ENCODE peak calls at places on chromosomes 7 and 10, in four cellular contexts. Z is naive thymus-derived CD4-positive, alpha-beta T cell; C is stimulated activated CD8-positive, alpha-beta memory T cell treated with anti-CD3 and anti-CD28 coated beads, Interleukin-4, amount 100 ng/mL, for 1 hour; N is endothelial cell. S is an unnamed sample.

GRCh38 chr10:73889014-73889413 is 14.7 kb upstream of the CAMK2G start:
- DNase-seq in Z (no peak), C (no peak), N (no peak), S (no peak)

GRCh38 chr7:114977277-114977676 is 55.4 kb downstream of the MDFIC start:
- DNase-seq in Z (no peak), C (no peak), N (no peak), S (no peak)

GRCh38 chr7:325811-326210 is 35.8 kb downstream of the FOXL3 start:
- DNase-seq in Z (no peak), C (no peak), N (no peak), S (no peak)

GRCh38 chr7:35258125-35258890 is 4.4 kb upstream of the TBX20 start:
- DNase-seq in C (no peak), N (no peak), Z (no peak), S (no peak)

GRCh38 chr7:137940656-137941518 is 61.0 kb downstream of the CREB3L2 start:
- DNase-seq in Z (no peak), N (no peak), C (no peak), S (no peak)

GRCh38 chr7:17545348-17545747 is 246.9 kb downstream of the AHR start:
- DNase-seq in Z (no peak), C (no peak), N (no peak), S (no peak)

GRCh38 chr10:23535381-23535780 is 96.5 kb downstream of the OTUD1 start:
- DNase-seq in N (no peak), C (no peak), Z (no peak), S (no peak)

GRCh38 chr7:148173296-148173695 is 417.3 kb upstream of the C7orf33 start:
- DNase-seq in C (no peak), Z (no peak), N (no peak), S (no peak)

GRCh38 chr10:114284346-114285071 is 45.5 kb downstream of the VWA2 start:
- DNase-seq in Z (no peak), N (no peak), C (no peak), S (no peak)

GRCh38 chr10:44125879-44126675 is 258.8 kb downstream of the CXCL12 start:
- DNase-seq in C (no peak), Z (no peak), N (no peak), S (no peak)

GRCh38 chr7:70833726-70834125 is 298.2 kb upstream of the GALNT17 start:
- DNase-seq in N (no peak), C (no peak), Z (no peak), S (no peak)

GRCh38 chr10:132109341-132110072 is 43.8 kb downstream of the JAKMIP3 start:
- DNase-seq in Z (no peak), C (no peak), N (no peak), S (no peak)

GRCh38 chr7:76315372-76315771 is 12.9 kb downstream of the HSPB1 start:
- DNase-seq in C (no peak), N (no peak), Z (no peak), S (no peak)

GRCh38 chr7:17090751-17091150 is 207.7 kb upstream of the AHR start:
- DNase-seq in C (no peak), Z (no peak), N (no peak), S (no peak)

GRCh38 chr7:151409555-151410404 is at the start of gene WDR86:
- DNase-seq in Z (no peak), C (no peak), N (peak; percentile 71), S (no peak)

GRCh38 chr10:74079914-74080590 is 70.6 kb downstream of the AP3M1 start:
- DNase-seq in N (no peak), Z (no peak), C (no peak), S (no peak)

GRCh38 chr10:70130878-70131559 is 1.6 kb downstream of the AIFM2 start:
- DNase-seq in Z (no peak), N (no peak), C (no peak), S (no peak)

S was measured in NT2/D1.